ENCODE peak calls at places on chromosomes 5 and 9, in seven cellular contexts. D is RWPE1, G is uterus, P is GM12865, W is heart right ventricle, N is nephron progenitor cell, T is endothelial cell of umbilical vein. K is an unnamed sample.

GRCh38 chr9:95721132-95721531 is 154.4 kb upstream of the ERCC6L2 start:
- DNase-seq in D (no peak), G (no peak), P (no peak), W (no peak), N (no peak), T (no peak), K (no peak)

GRCh38 chr9:2486988-2487387 is 134.6 kb upstream of the VLDLR start:
- DNase-seq in D (no peak), G (no peak), P (no peak), W (no peak), N (no peak), T (no peak), K (no peak)

GRCh38 chr9:138098116-138098907 is 220.7 kb downstream of the CACNA1B start:
- DNase-seq in D (no peak), G (no peak), P (no peak), W (no peak), N (no peak), T (no peak), K (peak; percentile 9)

GRCh38 chr9:30574355-30575151 is 1809.9 kb upstream of the ACO1 start:
- DNase-seq in D (no peak), G (no peak), P (no peak), W (no peak), N (no peak), T (no peak), K (no peak)

GRCh38 chr5:52063186-52063585 is 679.9 kb downstream of the ISL1 start:
- DNase-seq in D (no peak), G (no peak), P (no peak), W (no peak), N (no peak), T (peak; percentile 69), K (no peak)

GRCh38 chr9:72623156-72623555 is 101.7 kb downstream of the TMC1 start:
- DNase-seq in D (peak; percentile 44), G (no peak), P (no peak), W (no peak), N (no peak), T (no peak), K (no peak)

GRCh38 chr9:127555830-127556820 is 56.0 kb upstream of the STXBP1 start:
- DNase-seq in D (peak; percentile 99), G (peak; percentile 67), P (peak; percentile 21), W (peak; percentile 67), N (no peak), T (peak; percentile 93), K (no peak)

GRCh38 chr9:30075451-30076199 is 2308.8 kb upstream of the ACO1 start:
- DNase-seq in D (peak; percentile 42), G (no peak), P (peak; percentile 74), W (no peak), N (no peak), T (no peak), K (peak; percentile 5)

GRCh38 chr9:76637426-76637825 is 126.8 kb upstream of the PCA3 start:
- DNase-seq in D (peak; percentile 8), G (no peak), P (no peak), W (no peak), N (no peak), T (no peak), K (no peak)

GRCh38 chr5:1314564-1314982 is 19.7 kb upstream of the TERT start:
- DNase-seq in D (no peak), G (no peak), P (no peak), W (no peak), N (no peak), T (no peak), K (no peak)

GRCh38 chr9:19732570-19732969 is 56.3 kb downstream of the SLC24A2 start:
- DNase-seq in D (no peak), G (no peak), P (no peak), W (no peak), N (no peak), T (no peak), K (no peak)

GRCh38 chr9:557601-558201 is 283.8 kb upstream of the DMRT1 start:
- DNase-seq in D (no peak), G (no peak), P (no peak), W (no peak), N (no peak), T (no peak), K (no peak)

GRCh38 chr9:16335788-16336580 is 534.5 kb downstream of the BNC2 start:
- DNase-seq in D (peak; percentile 99), G (peak; percentile 83), P (peak; percentile 13), W (peak; percentile 38), N (no peak), T (peak; percentile 82), K (no peak)

GRCh38 chr9:95003694-95004451 is 277.4 kb downstream of the AOPEP start:
- DNase-seq in D (peak; percentile 75), G (peak; percentile 65), P (peak; percentile 34), W (peak; percentile 69), N (peak; percentile 61), T (peak; percentile 73), K (peak; percentile 74)

GRCh38 chr9:127463891-127464290 is 12.6 kb downstream of the LRSAM1 start:
- DNase-seq in D (no peak), G (no peak), P (no peak), W (peak; percentile 61), N (peak; percentile 13), T (no peak), K (no peak)

GRCh38 chr5:40587284-40587882 is 92.3 kb upstream of the PTGER4 start:
- DNase-seq in D (no peak), G (no peak), P (no peak), W (no peak), N (no peak), T (no peak), K (no peak)

GRCh38 chr5:150376799-150377771 is 19.6 kb downstream of the TCOF1 start:
- DNase-seq in D (no peak), G (no peak), P (no peak), W (no peak), N (no peak), T (no peak), K (no peak)
- TF ChIP-seq CTCF in D (no peak), G (no peak), P (no peak), W (no peak), N (no peak), T (no peak), K (no peak)

GRCh38 chr5:44808435-44809214 is at the start of gene MRPS30:
- DNase-seq in D (peak; percentile 97), G (peak; percentile 95), P (peak; percentile 98), W (peak; percentile 97), N (peak; percentile 85), T (peak; percentile 100), K (peak; percentile 90)
- TF ChIP-seq CTCF in D (peak; percentile 76), G (no peak), P (peak; percentile 44), W (no peak), N (peak; percentile 29), T (peak; percentile 35), K (no peak)

DNA sequence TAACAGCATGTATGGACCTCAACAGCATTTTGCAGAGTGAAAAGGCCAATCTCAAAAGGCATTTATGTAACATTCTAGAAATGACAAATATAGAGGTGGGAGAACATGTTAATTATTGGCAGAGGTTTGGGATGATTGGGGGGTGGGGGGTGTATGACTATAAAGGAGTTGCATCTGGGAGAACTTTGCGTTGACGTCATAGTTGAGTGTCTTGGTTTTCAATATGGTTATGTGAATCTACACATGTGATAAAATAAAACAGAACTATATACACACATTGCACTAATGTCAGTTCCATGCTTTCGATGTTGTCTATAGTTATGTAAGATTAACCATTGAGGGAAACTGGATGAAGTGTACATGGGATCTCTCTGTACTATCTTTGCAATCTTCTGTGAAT is 139.1 kb downstream of the SV2C start:
- DNase-seq in D (no peak), G (no peak), P (no peak), W (no peak), N (no peak), T (no peak), K (no peak)
- TF ChIP-seq CTCF in D (no peak), G (no peak), P (no peak), W (no peak), N (no peak), T (no peak), K (no peak)

DNA sequence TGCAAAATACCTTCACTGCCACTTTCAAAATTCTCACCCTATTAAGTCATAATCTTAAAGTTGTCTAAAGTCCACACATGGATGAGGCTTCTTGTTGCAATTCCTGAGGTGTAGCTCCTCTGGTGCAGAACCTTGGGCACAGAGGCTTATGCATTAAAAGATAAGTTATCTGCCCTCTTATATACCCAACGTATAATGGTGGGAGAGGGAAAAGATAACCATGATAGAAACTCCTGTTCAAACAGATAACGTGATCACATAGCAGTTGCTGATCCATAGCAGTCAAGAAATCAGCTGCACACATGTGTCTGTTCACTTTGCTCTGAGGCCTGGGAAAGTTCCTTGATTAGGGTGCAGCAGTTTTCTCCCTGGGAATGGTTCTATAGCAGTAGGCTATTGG is 1767.1 kb downstream of the MAT2B start:
- DNase-seq in D (no peak), G (no peak), P (no peak), W (no peak), N (no peak), T (no peak), K (no peak)
- TF ChIP-seq CTCF in D (no peak), G (no peak), P (no peak), W (no peak), N (no peak), T (no peak), K (no peak)

DNA sequence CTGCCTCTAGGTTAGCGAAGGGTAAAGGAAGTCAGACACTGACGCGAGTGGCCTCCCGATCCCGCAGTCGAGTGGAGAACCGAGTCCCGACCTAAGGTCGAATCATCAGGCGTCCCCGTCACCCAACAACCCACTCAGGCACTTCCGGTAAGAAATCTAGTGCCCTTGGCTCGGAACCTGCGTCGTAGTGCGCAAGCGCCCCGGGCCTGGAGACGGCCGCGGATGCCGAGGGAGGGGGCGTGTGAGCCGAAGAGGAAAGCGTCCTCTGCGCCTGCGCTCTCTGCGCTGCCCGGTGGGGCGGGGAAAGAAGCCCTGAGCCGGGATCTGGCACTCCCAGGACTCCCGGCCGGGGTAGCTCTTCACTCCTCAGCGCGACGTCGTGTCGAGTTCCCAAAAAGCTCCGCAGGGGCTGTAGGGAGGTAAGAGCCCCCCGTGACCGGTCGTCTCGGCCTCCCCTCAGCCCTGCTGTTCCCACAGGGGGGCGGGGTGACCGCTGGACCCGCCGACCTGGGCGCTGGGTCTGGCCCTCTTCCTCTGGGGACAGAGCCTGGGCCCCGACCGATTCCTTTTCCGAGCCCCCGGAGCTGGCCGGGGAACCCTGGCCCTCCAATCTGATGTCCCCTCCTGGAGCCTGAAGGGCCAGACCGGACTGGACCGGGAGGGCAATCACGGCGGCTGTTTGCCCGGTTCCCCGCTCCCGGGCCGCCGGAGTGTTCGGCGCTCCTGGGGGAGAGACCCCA is at the start of gene ZFYVE16:
- DNase-seq in D (peak; percentile 99), G (peak; percentile 98), P (peak; percentile 98), W (peak; percentile 98), N (peak; percentile 99), T (peak; percentile 98), K (peak; percentile 93)
- TF ChIP-seq CTCF in D (peak; percentile 66), G (peak; percentile 61), P (no peak), W (no peak), N (peak; percentile 34), T (peak; percentile 39), K (no peak)